ENCODE peak calls at places on chromosomes 4 and X, in seven cellular contexts. Z is CD8-positive, alpha-beta memory T cell; A is CD8-positive, alpha-beta T cell; L is PC-3; D is GM23248; O is pancreas; W is lower lobe of right lung. M is an unnamed sample.

GRCh38 chrX:145825896-145826295 is 8.3 kb downstream of the SLITRK2 start:
- DNase-seq in Z (no peak), A (no peak), L (peak; percentile 31), D (peak; percentile 27), O (no peak), W (no peak), M (no peak)

GRCh38 chr4:7657545-7658296 is 223.0 kb upstream of the PSAPL1 start:
- DNase-seq in Z (no peak), A (no peak), L (no peak), D (no peak), O (no peak), W (no peak), M (no peak)

GRCh38 chr4:32589853-32590252 is 1869.7 kb downstream of the PCDH7 start:
- DNase-seq in Z (no peak), A (no peak), L (no peak), D (no peak), O (no peak), W (no peak), M (no peak)

GRCh38 chr4:167379433-167379832 is 145.1 kb upstream of the SPOCK3 start:
- DNase-seq in Z (no peak), A (no peak), L (no peak), D (no peak), O (no peak), W (no peak), M (no peak)

GRCh38 chrX:129077384-129077783 is 445.9 kb downstream of the SMARCA1 start:
- DNase-seq in Z (no peak), A (no peak), L (no peak), D (no peak), O (no peak), W (no peak), M (no peak)

GRCh38 chrX:45849261-45849660 is 648.6 kb upstream of the DIPK2B start:
- DNase-seq in Z (peak; percentile 16), A (no peak), L (peak; percentile 85), D (peak; percentile 80), O (no peak), W (no peak), M (peak; percentile 73)

GRCh38 chr4:74464291-74464690 is 19.4 kb downstream of the AREG start:
- DNase-seq in Z (no peak), A (no peak), L (no peak), D (no peak), O (no peak), W (no peak), M (no peak)

GRCh38 chr4:8591626-8592365 is 769 bp upstream of the CPZ start:
- DNase-seq in Z (no peak), A (no peak), L (no peak), D (no peak), O (no peak), W (peak; percentile 32), M (no peak)

GRCh38 chr4:183823394-183823793 is 81.7 kb upstream of the STOX2 start:
- DNase-seq in Z (no peak), A (no peak), L (peak; percentile 79), D (peak; percentile 52), O (no peak), W (no peak), M (peak; percentile 59)

GRCh38 chr4:180665994-180666818 is 1577.0 kb upstream of the TENM3 start:
- DNase-seq in Z (no peak), A (no peak), L (peak; percentile 53), D (peak; percentile 66), O (no peak), W (no peak), M (peak; percentile 38)

GRCh38 chr4:40722576-40723161 is 27.1 kb upstream of the NSUN7 start:
- DNase-seq in Z (no peak), A (no peak), L (no peak), D (no peak), O (no peak), W (peak; percentile 59), M (peak; percentile 72)

DNA sequence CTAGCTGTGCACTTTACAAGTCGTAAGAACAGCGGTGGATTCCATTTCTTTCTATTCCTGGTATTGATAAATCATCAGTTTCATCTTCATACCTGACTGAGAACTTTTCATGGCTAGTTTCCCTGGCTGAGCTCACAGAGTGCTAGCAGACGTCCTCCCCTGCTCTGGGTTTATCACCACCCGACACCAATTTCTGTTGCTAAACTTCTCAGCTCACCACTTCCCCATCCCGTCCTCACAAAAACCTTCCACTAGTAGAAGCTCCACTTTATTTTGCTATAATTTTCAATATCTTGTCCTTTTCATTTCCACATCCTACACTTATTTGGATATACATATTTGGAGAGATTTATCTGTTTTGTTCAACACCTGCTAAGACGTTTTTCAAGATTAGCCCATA is 869.4 kb upstream of the FRG1 start:
- DNase-seq in Z (no peak), A (no peak), L (no peak), D (no peak), O (no peak), W (no peak), M (no peak)
- H3K27me3 ChIP-seq in Z (no peaks in the 10 kb centered on the region), A (no peaks in the 10 kb centered on the region), L (no peaks in the 10 kb centered on the region), D (no peaks in the 10 kb centered on the region), O (no peaks in the 10 kb centered on the region), W (no peaks in the 10 kb centered on the region), M (no peaks in the 10 kb centered on the region)

GRCh38 chr4:151685303-151685702 is 75.5 kb downstream of the GATB start:
- DNase-seq in Z (no peak), A (no peak), L (no peak), D (no peak), O (no peak), W (no peak), M (no peak)
- H3K4me1 ChIP-seq in Z (no peaks in the 10 kb centered on the region), A (no peaks in the 10 kb centered on the region), L (peaks cover 12% of the 10 kb centered on the region), D (peaks cover 29% of the 10 kb centered on the region), O (no peaks in the 10 kb centered on the region), W (peaks cover 20% of the 10 kb centered on the region), M (peaks cover 15% of the 10 kb centered on the region)

GRCh38 chr4:89324671-89325070 is 17.1 kb upstream of the GPRIN3 start:
- DNase-seq in Z (no peak), A (no peak), L (no peak), D (peak; percentile 76), O (no peak), W (no peak), M (no peak)
- H3K27ac ChIP-seq in Z (no peak overlapping the region), A (no peak overlapping the region), L (no peak overlapping the region), D (peak overlapping the region; percentile 33), O (no peak overlapping the region), W (no peak overlapping the region), M (no peak overlapping the region)

DNA sequence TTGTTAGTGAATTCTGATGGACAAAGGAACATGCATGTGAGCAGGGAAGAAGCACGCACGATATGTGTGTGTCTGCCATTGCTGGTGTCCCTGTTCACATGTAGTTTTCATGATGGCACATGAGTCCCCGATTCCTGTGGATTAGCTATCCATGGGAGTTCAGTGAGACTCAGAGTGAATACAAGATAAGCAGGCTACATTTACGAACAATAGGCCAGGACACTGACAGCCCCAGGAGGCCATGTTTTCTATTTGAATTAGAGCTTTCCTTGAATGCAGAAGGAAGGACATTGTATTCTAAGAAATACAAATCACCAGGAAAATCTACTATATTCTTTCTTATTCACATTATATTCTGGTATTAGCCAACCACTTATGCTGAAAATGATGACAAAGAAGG is 171.4 kb downstream of the PPP1R2C start:
- DNase-seq in Z (no peak), A (no peak), L (no peak), D (no peak), O (no peak), W (no peak), M (no peak)
- H3K27me3 ChIP-seq in Z (no peaks in the 10 kb centered on the region), A (no peaks in the 10 kb centered on the region), L (no peaks in the 10 kb centered on the region), D (no peaks in the 10 kb centered on the region), O (no peaks in the 10 kb centered on the region), W (no peaks in the 10 kb centered on the region), M (no peaks in the 10 kb centered on the region)

M was measured in foreskin keratinocyte.